ENCODE peak calls at places on chromosomes 13 and 19, in ten cellular contexts. One of them, this sample, is unnamed. For H3K4me1, the result is how much of the 10 kb centered on the place peaks cover.

GRCh38 chr19:4971424-4971793 is 2.5 kb downstream of the KDM4B start:
- DNase-seq in naive thymus-derived CD4-positive, alpha-beta T cell: peak
- DNase-seq in PC-9: no peak
- DNase-seq in A549: no peak
- DNase-seq in body of pancreas: peak
- DNase-seq in thyroid gland: peak
- DNase-seq in heart left ventricle: no peak
- DNase-seq in heart right ventricle: no peak
- DNase-seq in keratinocyte: no peak
- DNase-seq in PC-3: peak
- DNase-seq in this sample: peak

GRCh38 chr19:39351537-39352037 is 9.4 kb downstream of the SAMD4B start:
- DNase-seq in naive thymus-derived CD4-positive, alpha-beta T cell: peak
- DNase-seq in PC-9: no peak
- DNase-seq in A549: no peak
- DNase-seq in body of pancreas: no peak
- DNase-seq in thyroid gland: no peak
- DNase-seq in heart left ventricle: no peak
- DNase-seq in heart right ventricle: no peak
- DNase-seq in keratinocyte: no peak
- DNase-seq in PC-3: no peak
- DNase-seq in this sample: no peak

GRCh38 chr13:31775686-31776085 is 36.4 kb downstream of the RXFP2 start:
- DNase-seq in naive thymus-derived CD4-positive, alpha-beta T cell: no peak
- DNase-seq in PC-9: no peak
- DNase-seq in A549: no peak
- DNase-seq in body of pancreas: peak
- DNase-seq in thyroid gland: peak
- DNase-seq in heart left ventricle: peak
- DNase-seq in heart right ventricle: peak
- DNase-seq in keratinocyte: no peak
- DNase-seq in PC-3: no peak
- DNase-seq in this sample: peak

GRCh38 chr19:18292810-18293641 is 11.6 kb upstream of the JUND start:
- DNase-seq in naive thymus-derived CD4-positive, alpha-beta T cell: no peak
- DNase-seq in PC-9: peak
- DNase-seq in A549: peak
- DNase-seq in body of pancreas: peak
- DNase-seq in thyroid gland: peak
- DNase-seq in heart left ventricle: peak
- DNase-seq in heart right ventricle: peak
- DNase-seq in keratinocyte: no peak
- DNase-seq in PC-3: peak
- DNase-seq in this sample: peak

GRCh38 chr19:31586282-31586681 is 237.0 kb upstream of the TSHZ3 start:
- DNase-seq in naive thymus-derived CD4-positive, alpha-beta T cell: no peak
- DNase-seq in PC-9: no peak
- DNase-seq in A549: no peak
- DNase-seq in body of pancreas: no peak
- DNase-seq in thyroid gland: no peak
- DNase-seq in heart left ventricle: no peak
- DNase-seq in heart right ventricle: no peak
- DNase-seq in keratinocyte: no peak
- DNase-seq in PC-3: no peak
- DNase-seq in this sample: no peak

GRCh38 chr19:57887195-57887941 is 1.5 kb downstream of the ZNF814 start:
- DNase-seq in naive thymus-derived CD4-positive, alpha-beta T cell: no peak
- DNase-seq in PC-9: no peak
- DNase-seq in A549: no peak
- DNase-seq in body of pancreas: no peak
- DNase-seq in thyroid gland: peak
- DNase-seq in heart left ventricle: no peak
- DNase-seq in heart right ventricle: no peak
- DNase-seq in keratinocyte: no peak
- DNase-seq in PC-3: no peak
- DNase-seq in this sample: no peak

GRCh38 chr19:41353466-41354342 is at the start of gene TGFB1:
- DNase-seq in naive thymus-derived CD4-positive, alpha-beta T cell: peak
- DNase-seq in PC-9: peak
- DNase-seq in A549: peak
- DNase-seq in body of pancreas: peak
- DNase-seq in thyroid gland: peak
- DNase-seq in heart left ventricle: peak
- DNase-seq in heart right ventricle: peak
- DNase-seq in keratinocyte: peak
- DNase-seq in PC-3: peak
- DNase-seq in this sample: peak

GRCh38 chr13:82878536-82878935 is 1003.7 kb downstream of the SLITRK1 start:
- DNase-seq in naive thymus-derived CD4-positive, alpha-beta T cell: no peak
- DNase-seq in PC-9: no peak
- DNase-seq in A549: no peak
- DNase-seq in body of pancreas: no peak
- DNase-seq in thyroid gland: no peak
- DNase-seq in heart left ventricle: no peak
- DNase-seq in heart right ventricle: no peak
- DNase-seq in keratinocyte: no peak
- DNase-seq in PC-3: peak
- DNase-seq in this sample: no peak

DNA sequence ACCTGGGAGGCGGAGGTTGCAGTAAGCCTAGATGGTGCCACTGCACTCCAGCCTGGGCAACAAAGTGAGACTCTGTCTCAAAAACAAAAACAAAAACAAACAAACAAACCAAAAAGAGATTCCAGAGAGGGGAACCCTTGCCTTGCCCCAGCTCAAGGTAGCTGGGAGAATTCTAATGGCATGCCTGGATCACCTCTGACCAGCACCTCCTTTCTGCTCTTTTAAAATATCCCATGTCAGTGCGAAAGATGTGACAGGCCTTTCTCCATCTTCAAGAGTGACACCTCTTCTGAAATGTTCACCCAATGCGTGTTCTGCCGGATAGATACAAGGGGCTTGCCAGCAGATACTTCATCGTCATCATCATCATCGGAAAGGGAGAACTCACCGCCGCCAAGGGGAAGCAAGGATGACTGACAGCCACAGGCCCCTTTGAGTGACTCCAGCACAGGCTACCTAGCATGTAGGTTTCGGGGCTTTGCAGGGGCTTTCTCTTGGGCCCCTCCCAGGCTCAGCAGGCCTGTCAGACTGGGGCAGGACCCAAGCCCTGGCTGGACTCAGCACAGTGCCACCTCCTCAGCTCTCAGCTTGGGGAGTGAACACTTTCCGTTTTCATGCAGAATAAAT is 18.9 kb upstream of the LRP3 start:
- DNase-seq in naive thymus-derived CD4-positive, alpha-beta T cell: no peak
- DNase-seq in PC-9: no peak
- DNase-seq in A549: no peak
- DNase-seq in body of pancreas: no peak
- DNase-seq in thyroid gland: no peak
- DNase-seq in heart left ventricle: no peak
- DNase-seq in heart right ventricle: no peak
- DNase-seq in keratinocyte: no peak
- DNase-seq in PC-3: no peak
- DNase-seq in this sample: no peak
- H3K4me3 ChIP-seq in naive thymus-derived CD4-positive, alpha-beta T cell: peak
- H3K4me3 ChIP-seq in PC-9: peak
- H3K4me3 ChIP-seq in A549: no peak
- H3K4me3 ChIP-seq in body of pancreas: no peak
- H3K4me3 ChIP-seq in thyroid gland: no peak
- H3K4me3 ChIP-seq in heart left ventricle: peak
- H3K4me3 ChIP-seq in heart right ventricle: no peak
- H3K4me3 ChIP-seq in keratinocyte: no peak
- H3K4me3 ChIP-seq in PC-3: peak
- H3K4me3 ChIP-seq in this sample: peak

GRCh38 chr13:99312493-99312883 is 5.3 kb upstream of the GPR183 start:
- DNase-seq in naive thymus-derived CD4-positive, alpha-beta T cell: no peak
- DNase-seq in PC-9: no peak
- DNase-seq in A549: no peak
- DNase-seq in body of pancreas: peak
- DNase-seq in thyroid gland: peak
- DNase-seq in heart left ventricle: peak
- DNase-seq in heart right ventricle: peak
- DNase-seq in keratinocyte: no peak
- DNase-seq in PC-3: no peak
- DNase-seq in this sample: peak

GRCh38 chr13:99313473-99313872 is 6.3 kb upstream of the GPR183 start:
- DNase-seq in naive thymus-derived CD4-positive, alpha-beta T cell: no peak
- DNase-seq in PC-9: no peak
- DNase-seq in A549: no peak
- DNase-seq in body of pancreas: no peak
- DNase-seq in thyroid gland: peak
- DNase-seq in heart left ventricle: no peak
- DNase-seq in heart right ventricle: no peak
- DNase-seq in keratinocyte: no peak
- DNase-seq in PC-3: no peak
- DNase-seq in this sample: no peak

GRCh38 chr13:99315186-99315585 is 8.0 kb upstream of the GPR183 start:
- DNase-seq in naive thymus-derived CD4-positive, alpha-beta T cell: no peak
- DNase-seq in PC-9: no peak
- DNase-seq in A549: no peak
- DNase-seq in body of pancreas: no peak
- DNase-seq in thyroid gland: no peak
- DNase-seq in heart left ventricle: no peak
- DNase-seq in heart right ventricle: no peak
- DNase-seq in keratinocyte: no peak
- DNase-seq in PC-3: no peak
- DNase-seq in this sample: no peak

GRCh38 chr13:99314640-99315176 is 7.5 kb upstream of the GPR183 start:
- DNase-seq in naive thymus-derived CD4-positive, alpha-beta T cell: peak
- DNase-seq in PC-9: no peak
- DNase-seq in A549: no peak
- DNase-seq in body of pancreas: no peak
- DNase-seq in thyroid gland: no peak
- DNase-seq in heart left ventricle: no peak
- DNase-seq in heart right ventricle: no peak
- DNase-seq in keratinocyte: no peak
- DNase-seq in PC-3: no peak
- DNase-seq in this sample: no peak

DNA sequence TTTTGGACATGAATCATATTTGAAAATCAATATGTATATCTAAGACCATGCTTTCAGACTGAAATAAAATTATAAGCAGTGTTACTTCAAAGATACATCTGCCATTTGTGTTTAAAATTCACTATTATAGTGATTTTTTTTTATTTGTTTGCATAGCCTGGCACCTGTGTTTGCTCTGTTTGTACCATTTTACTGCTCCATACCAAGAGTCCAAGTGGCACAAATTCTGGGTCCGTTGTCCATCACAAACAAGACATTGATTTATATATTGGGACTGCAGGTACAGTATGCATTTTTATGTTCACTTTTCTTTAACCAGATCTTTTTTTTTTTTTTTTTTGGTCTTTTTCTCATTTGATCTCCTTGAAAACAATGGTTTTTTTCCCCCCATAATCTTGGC is 6.7 kb upstream of the GPR183 start:
- DNase-seq in naive thymus-derived CD4-positive, alpha-beta T cell: no peak
- DNase-seq in PC-9: no peak
- DNase-seq in A549: no peak
- DNase-seq in body of pancreas: no peak
- DNase-seq in thyroid gland: no peak
- DNase-seq in heart left ventricle: no peak
- DNase-seq in heart right ventricle: no peak
- DNase-seq in keratinocyte: no peak
- DNase-seq in PC-3: no peak
- DNase-seq in this sample: no peak
- H3K4me1 ChIP-seq in naive thymus-derived CD4-positive, alpha-beta T cell: half or more
- H3K4me1 ChIP-seq in PC-9: under half
- H3K4me1 ChIP-seq in A549: under half
- H3K4me1 ChIP-seq in body of pancreas: under half
- H3K4me1 ChIP-seq in thyroid gland: under half
- H3K4me1 ChIP-seq in heart left ventricle: under half
- H3K4me1 ChIP-seq in heart right ventricle: under half
- H3K4me1 ChIP-seq in keratinocyte: under half
- H3K4me1 ChIP-seq in PC-3: under half
- H3K4me1 ChIP-seq in this sample: under half

GRCh38 chr19:13026478-13026999 is 31.3 kb downstream of the NFIX start:
- DNase-seq in naive thymus-derived CD4-positive, alpha-beta T cell: no peak
- DNase-seq in PC-9: no peak
- DNase-seq in A549: no peak
- DNase-seq in body of pancreas: peak
- DNase-seq in thyroid gland: peak
- DNase-seq in heart left ventricle: no peak
- DNase-seq in heart right ventricle: no peak
- DNase-seq in keratinocyte: no peak
- DNase-seq in PC-3: peak
- DNase-seq in this sample: no peak

GRCh38 chr19:13027557-13027956 is 32.3 kb downstream of the NFIX start:
- DNase-seq in naive thymus-derived CD4-positive, alpha-beta T cell: no peak
- DNase-seq in PC-9: no peak
- DNase-seq in A549: no peak
- DNase-seq in body of pancreas: no peak
- DNase-seq in thyroid gland: no peak
- DNase-seq in heart left ventricle: no peak
- DNase-seq in heart right ventricle: no peak
- DNase-seq in keratinocyte: no peak
- DNase-seq in PC-3: no peak
- DNase-seq in this sample: no peak

GRCh38 chr19:13027031-13027430 is 31.8 kb downstream of the NFIX start:
- DNase-seq in naive thymus-derived CD4-positive, alpha-beta T cell: no peak
- DNase-seq in PC-9: no peak
- DNase-seq in A549: no peak
- DNase-seq in body of pancreas: no peak
- DNase-seq in thyroid gland: no peak
- DNase-seq in heart left ventricle: no peak
- DNase-seq in heart right ventricle: no peak
- DNase-seq in keratinocyte: no peak
- DNase-seq in PC-3: no peak
- DNase-seq in this sample: peak

GRCh38 chr19:13029301-13029880 is 34.1 kb downstream of the NFIX start:
- DNase-seq in naive thymus-derived CD4-positive, alpha-beta T cell: no peak
- DNase-seq in PC-9: no peak
- DNase-seq in A549: no peak
- DNase-seq in body of pancreas: no peak
- DNase-seq in thyroid gland: no peak
- DNase-seq in heart left ventricle: no peak
- DNase-seq in heart right ventricle: no peak
- DNase-seq in keratinocyte: no peak
- DNase-seq in PC-3: no peak
- DNase-seq in this sample: peak

DNA sequence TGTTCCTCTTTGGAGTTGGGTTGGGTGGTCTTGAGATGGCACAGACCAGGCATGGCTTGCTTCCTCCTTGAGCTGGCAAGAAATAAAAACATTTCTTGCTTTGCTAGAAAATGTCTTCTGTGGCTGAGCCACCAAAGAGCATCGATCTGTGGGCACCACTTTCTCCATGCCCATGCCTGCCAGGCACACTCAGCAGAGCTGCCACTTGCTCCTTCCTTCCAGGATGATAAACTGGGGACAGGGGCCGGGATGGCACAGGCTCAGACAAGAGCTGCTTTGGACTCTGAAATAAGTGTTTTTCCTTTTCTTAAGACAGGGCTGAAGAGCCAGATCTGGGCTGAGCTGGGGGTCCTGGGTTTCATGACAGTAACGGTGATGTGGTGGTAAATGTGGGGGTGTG is 32.8 kb downstream of the NFIX start:
- DNase-seq in naive thymus-derived CD4-positive, alpha-beta T cell: no peak
- DNase-seq in PC-9: no peak
- DNase-seq in A549: no peak
- DNase-seq in body of pancreas: no peak
- DNase-seq in thyroid gland: no peak
- DNase-seq in heart left ventricle: no peak
- DNase-seq in heart right ventricle: no peak
- DNase-seq in keratinocyte: no peak
- DNase-seq in PC-3: no peak
- DNase-seq in this sample: peak
- H3K4me3 ChIP-seq in naive thymus-derived CD4-positive, alpha-beta T cell: no peak
- H3K4me3 ChIP-seq in PC-9: no peak
- H3K4me3 ChIP-seq in A549: no peak
- H3K4me3 ChIP-seq in body of pancreas: no peak
- H3K4me3 ChIP-seq in thyroid gland: no peak
- H3K4me3 ChIP-seq in heart left ventricle: no peak
- H3K4me3 ChIP-seq in heart right ventricle: no peak
- H3K4me3 ChIP-seq in keratinocyte: no peak
- H3K4me3 ChIP-seq in PC-3: no peak
- H3K4me3 ChIP-seq in this sample: no peak

GRCh38 chr19:55550321-55550650 is 4.9 kb upstream of the SBK3 start:
- DNase-seq in naive thymus-derived CD4-positive, alpha-beta T cell: no peak
- DNase-seq in PC-9: no peak
- DNase-seq in A549: no peak
- DNase-seq in body of pancreas: no peak
- DNase-seq in thyroid gland: no peak
- DNase-seq in heart left ventricle: no peak
- DNase-seq in heart right ventricle: no peak
- DNase-seq in keratinocyte: no peak
- DNase-seq in PC-3: no peak
- DNase-seq in this sample: no peak
- H3K4me1 ChIP-seq in naive thymus-derived CD4-positive, alpha-beta T cell: under half
- H3K4me1 ChIP-seq in PC-9: half or more
- H3K4me1 ChIP-seq in A549: half or more
- H3K4me1 ChIP-seq in body of pancreas: under half
- H3K4me1 ChIP-seq in thyroid gland: under half
- H3K4me1 ChIP-seq in heart left ventricle: under half
- H3K4me1 ChIP-seq in heart right ventricle: under half
- H3K4me1 ChIP-seq in keratinocyte: under half
- H3K4me1 ChIP-seq in PC-3: under half
- H3K4me1 ChIP-seq in this sample: half or more